ENCODE peak calls at places on chromosomes 1 and 21, in six cellular contexts. One of them, this sample, is unnamed.

GRCh38 chr1:217369271-217369981 is 261.5 kb downstream of the GPATCH2 start:
- DNase-seq in heart right ventricle: no peak
- DNase-seq in WERI-Rb-1: no peak
- DNase-seq in stomach: no peak
- DNase-seq in dorsolateral prefrontal cortex: no peak
- DNase-seq in Panc1: no peak
- DNase-seq in this sample: no peak

GRCh38 chr1:40740039-40740991 is 43.3 kb upstream of the KCNQ4 start:
- DNase-seq in Panc1: no peak
- DNase-seq in WERI-Rb-1: peak
- DNase-seq in heart right ventricle: no peak
- DNase-seq in stomach: no peak
- DNase-seq in dorsolateral prefrontal cortex: no peak
- DNase-seq in this sample: no peak

GRCh38 chr1:109878531-109878930 is 32.1 kb upstream of the CSF1 start:
- DNase-seq in WERI-Rb-1: no peak
- DNase-seq in dorsolateral prefrontal cortex: no peak
- DNase-seq in Panc1: no peak
- DNase-seq in heart right ventricle: no peak
- DNase-seq in stomach: no peak
- DNase-seq in this sample: no peak

GRCh38 chr21:45724994-45725843 is 81.7 kb downstream of the PCBP3 start:
- DNase-seq in Panc1: no peak
- DNase-seq in dorsolateral prefrontal cortex: no peak
- DNase-seq in stomach: no peak
- DNase-seq in WERI-Rb-1: no peak
- DNase-seq in heart right ventricle: no peak
- DNase-seq in this sample: no peak

GRCh38 chr1:240320645-240321044 is 229.0 kb downstream of the FMN2 start:
- DNase-seq in WERI-Rb-1: no peak
- DNase-seq in dorsolateral prefrontal cortex: no peak
- DNase-seq in heart right ventricle: no peak
- DNase-seq in stomach: no peak
- DNase-seq in Panc1: no peak
- DNase-seq in this sample: no peak

GRCh38 chr1:58942759-58943191 is 158.9 kb upstream of the JUN start:
- DNase-seq in dorsolateral prefrontal cortex: no peak
- DNase-seq in Panc1: no peak
- DNase-seq in heart right ventricle: no peak
- DNase-seq in WERI-Rb-1: no peak
- DNase-seq in stomach: peak
- DNase-seq in this sample: no peak

GRCh38 chr1:154342836-154343472 is 17.6 kb downstream of the ATP8B2 start:
- DNase-seq in heart right ventricle: peak
- DNase-seq in WERI-Rb-1: no peak
- DNase-seq in dorsolateral prefrontal cortex: no peak
- DNase-seq in Panc1: no peak
- DNase-seq in stomach: peak
- DNase-seq in this sample: no peak

GRCh38 chr1:115457295-115457694 is 119.2 kb upstream of the NGF start:
- DNase-seq in heart right ventricle: no peak
- DNase-seq in dorsolateral prefrontal cortex: no peak
- DNase-seq in Panc1: no peak
- DNase-seq in WERI-Rb-1: no peak
- DNase-seq in stomach: peak
- DNase-seq in this sample: no peak

GRCh38 chr1:235946570-235946981 is 79.9 kb upstream of the LYST start:
- DNase-seq in heart right ventricle: no peak
- DNase-seq in dorsolateral prefrontal cortex: no peak
- DNase-seq in stomach: no peak
- DNase-seq in WERI-Rb-1: no peak
- DNase-seq in Panc1: no peak
- DNase-seq in this sample: no peak

GRCh38 chr1:47371016-47371517 is 37.5 kb downstream of the CMPK1 start:
- DNase-seq in heart right ventricle: no peak
- DNase-seq in dorsolateral prefrontal cortex: no peak
- DNase-seq in Panc1: no peak
- DNase-seq in stomach: no peak
- DNase-seq in WERI-Rb-1: no peak
- DNase-seq in this sample: no peak

GRCh38 chr21:45651921-45652320 is 8.4 kb downstream of the PCBP3 start:
- DNase-seq in heart right ventricle: no peak
- DNase-seq in Panc1: no peak
- DNase-seq in stomach: no peak
- DNase-seq in dorsolateral prefrontal cortex: no peak
- DNase-seq in WERI-Rb-1: no peak
- DNase-seq in this sample: no peak

GRCh38 chr1:218679988-218680743 is 335.0 kb downstream of the TGFB2 start:
- DNase-seq in WERI-Rb-1: no peak
- DNase-seq in Panc1: no peak
- DNase-seq in dorsolateral prefrontal cortex: no peak
- DNase-seq in heart right ventricle: no peak
- DNase-seq in stomach: no peak
- DNase-seq in this sample: no peak

GRCh38 chr1:24901791-24902470 is 28.1 kb downstream of the RUNX3 start:
- DNase-seq in Panc1: no peak
- DNase-seq in heart right ventricle: no peak
- DNase-seq in stomach: peak
- DNase-seq in dorsolateral prefrontal cortex: peak
- DNase-seq in WERI-Rb-1: no peak
- DNase-seq in this sample: no peak

GRCh38 chr1:192669174-192669573 is 33.2 kb downstream of the RGS13 start:
- DNase-seq in Panc1: no peak
- DNase-seq in stomach: no peak
- DNase-seq in dorsolateral prefrontal cortex: no peak
- DNase-seq in WERI-Rb-1: no peak
- DNase-seq in heart right ventricle: no peak
- DNase-seq in this sample: no peak

GRCh38 chr1:44720281-44720680 is 10.7 kb downstream of the RNU5D-1 start:
- DNase-seq in Panc1: no peak
- DNase-seq in dorsolateral prefrontal cortex: no peak
- DNase-seq in WERI-Rb-1: no peak
- DNase-seq in stomach: no peak
- DNase-seq in heart right ventricle: no peak
- DNase-seq in this sample: no peak

GRCh38 chr1:108712605-108713150 is at the start of gene FNDC7:
- DNase-seq in stomach: no peak
- DNase-seq in heart right ventricle: no peak
- DNase-seq in Panc1: no peak
- DNase-seq in dorsolateral prefrontal cortex: no peak
- DNase-seq in WERI-Rb-1: no peak
- DNase-seq in this sample: no peak

GRCh38 chr1:9068971-9069323 is 488 bp downstream of the SLC2A5 start:
- DNase-seq in heart right ventricle: no peak
- DNase-seq in stomach: no peak
- DNase-seq in Panc1: no peak
- DNase-seq in WERI-Rb-1: no peak
- DNase-seq in dorsolateral prefrontal cortex: no peak
- DNase-seq in this sample: no peak

GRCh38 chr1:27660300-27660837 is 11.6 kb downstream of the IFI6 start:
- DNase-seq in heart right ventricle: no peak
- DNase-seq in Panc1: no peak
- DNase-seq in WERI-Rb-1: no peak
- DNase-seq in dorsolateral prefrontal cortex: no peak
- DNase-seq in stomach: no peak
- DNase-seq in this sample: no peak
- H3K27ac ChIP-seq in heart right ventricle: peak
- H3K27ac ChIP-seq in Panc1: peak
- H3K27ac ChIP-seq in WERI-Rb-1: no peak
- H3K27ac ChIP-seq in dorsolateral prefrontal cortex: peak
- H3K27ac ChIP-seq in stomach: peak
- H3K27ac ChIP-seq in this sample: peak

DNA sequence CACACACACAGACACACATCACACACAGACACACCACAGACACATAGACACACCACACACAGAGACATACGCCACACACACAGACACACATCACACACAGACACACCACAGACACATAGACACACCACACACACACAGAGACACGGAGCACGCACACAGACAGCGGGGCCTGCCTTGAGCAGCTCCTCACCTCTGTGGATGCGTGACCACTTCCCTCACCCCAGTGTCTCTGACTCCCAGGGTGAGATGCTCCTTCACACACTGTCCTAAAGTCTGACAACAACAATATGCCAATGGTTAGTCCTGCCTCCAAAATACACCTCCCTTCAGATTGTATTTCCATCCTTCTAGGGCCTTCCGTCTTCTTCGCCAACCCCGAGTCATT is 48.2 kb downstream of the IER5 start:
- DNase-seq in heart right ventricle: no peak
- DNase-seq in Panc1: no peak
- DNase-seq in WERI-Rb-1: no peak
- DNase-seq in stomach: no peak
- DNase-seq in dorsolateral prefrontal cortex: no peak
- DNase-seq in this sample: no peak
- H3K27ac ChIP-seq in heart right ventricle: no peak
- H3K27ac ChIP-seq in Panc1: peak
- H3K27ac ChIP-seq in WERI-Rb-1: no peak
- H3K27ac ChIP-seq in stomach: no peak
- H3K27ac ChIP-seq in dorsolateral prefrontal cortex: no peak
- H3K27ac ChIP-seq in this sample: no peak

DNA sequence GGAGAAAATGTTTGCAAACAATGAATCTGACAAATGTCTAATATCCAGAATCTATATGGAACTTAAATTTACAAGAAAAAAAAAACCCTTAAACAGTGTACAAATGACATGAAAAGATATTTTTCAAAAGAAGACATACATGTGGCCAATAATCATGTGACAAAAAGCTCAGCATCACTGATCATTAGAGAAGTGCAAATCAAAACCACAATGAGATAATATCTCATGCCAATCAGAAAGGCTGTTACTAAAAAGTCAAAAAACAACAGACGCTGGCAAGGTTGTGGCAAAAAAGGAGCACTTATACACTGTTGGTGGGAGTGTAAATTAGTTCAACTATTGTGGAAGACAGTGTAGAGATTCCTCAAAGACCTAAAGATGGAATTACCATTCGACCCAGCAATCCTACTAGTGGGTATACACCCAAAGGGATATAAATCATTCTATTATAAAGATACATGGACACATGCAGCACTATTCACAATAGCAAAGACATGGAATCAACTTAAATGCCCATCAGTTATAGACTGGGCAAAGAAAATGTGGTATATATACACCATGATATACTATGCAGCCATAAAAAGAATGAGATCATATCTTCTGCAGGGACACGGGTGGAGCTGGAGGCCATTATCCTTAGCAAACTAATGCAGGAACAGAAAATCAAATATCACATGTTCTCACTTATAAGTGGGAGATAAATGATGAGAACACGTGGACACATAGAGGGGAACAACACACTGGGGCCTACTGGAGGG is 123.2 kb downstream of the PTPRC start:
- DNase-seq in WERI-Rb-1: no peak
- DNase-seq in heart right ventricle: no peak
- DNase-seq in dorsolateral prefrontal cortex: no peak
- DNase-seq in stomach: no peak
- DNase-seq in Panc1: no peak
- DNase-seq in this sample: no peak
- H3K27ac ChIP-seq in WERI-Rb-1: no peak
- H3K27ac ChIP-seq in heart right ventricle: no peak
- H3K27ac ChIP-seq in dorsolateral prefrontal cortex: no peak
- H3K27ac ChIP-seq in stomach: no peak
- H3K27ac ChIP-seq in Panc1: no peak
- H3K27ac ChIP-seq in this sample: no peak

DNA sequence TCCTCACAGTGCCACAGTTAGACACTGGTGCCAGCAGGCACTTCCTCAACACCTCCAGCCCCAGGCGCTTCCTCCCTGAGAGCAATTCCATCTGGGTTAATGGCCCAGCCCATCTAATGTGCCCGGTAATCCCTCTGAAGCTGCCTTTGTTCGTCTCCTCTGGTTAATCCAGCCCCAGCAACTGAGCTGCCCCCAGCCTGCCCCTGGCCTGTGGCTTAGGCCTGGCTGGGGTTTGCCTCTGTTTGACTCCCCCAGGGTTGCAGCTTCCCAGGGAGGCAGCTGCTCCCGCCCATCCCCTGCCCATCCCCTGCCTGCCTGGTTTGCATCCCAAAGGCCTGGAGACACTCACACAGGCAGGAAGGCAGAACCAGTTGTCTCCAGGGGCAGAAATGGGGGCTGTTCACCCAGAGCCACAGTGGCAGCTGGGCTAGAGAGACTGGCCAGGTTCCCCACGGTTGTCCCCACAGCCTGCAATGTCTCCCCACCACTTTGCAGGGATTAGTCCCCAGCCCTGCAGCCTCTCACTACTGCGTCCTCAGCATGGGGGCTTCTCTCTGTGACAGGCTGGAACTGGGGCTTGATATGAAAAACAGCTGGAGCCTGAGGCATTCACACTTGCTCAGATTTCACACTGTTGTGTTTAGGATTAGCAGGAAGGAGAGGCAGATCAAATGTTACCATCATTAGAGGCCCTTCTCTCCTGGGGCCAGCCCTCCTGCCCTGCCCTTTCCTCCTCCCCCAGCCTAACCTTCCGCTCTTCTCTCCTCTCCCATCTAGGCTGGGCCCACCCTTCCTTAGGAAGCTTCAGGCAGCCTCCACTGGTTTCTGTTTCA is 120.2 kb downstream of the TLR5 start:
- DNase-seq in Panc1: no peak
- DNase-seq in heart right ventricle: peak
- DNase-seq in dorsolateral prefrontal cortex: no peak
- DNase-seq in stomach: no peak
- DNase-seq in WERI-Rb-1: peak
- DNase-seq in this sample: no peak
- H3K27ac ChIP-seq in Panc1: no peak
- H3K27ac ChIP-seq in heart right ventricle: peak
- H3K27ac ChIP-seq in dorsolateral prefrontal cortex: no peak
- H3K27ac ChIP-seq in stomach: no peak
- H3K27ac ChIP-seq in WERI-Rb-1: peak
- H3K27ac ChIP-seq in this sample: no peak